ENCODE peak calls at places on chromosome 12, in seven cellular contexts. One of them, this sample, is unnamed. For H3K27me3, the result is how much of the 10 kb centered on the place peaks cover.

GRCh38 chr12:114823701-114824100 is 139.7 kb upstream of the TBX3 start:
- DNase-seq in fibroblast of lung: no peak
- DNase-seq in tibial nerve: no peak
- DNase-seq in spleen: no peak
- DNase-seq in RWPE2: no peak
- DNase-seq in body of pancreas: no peak
- DNase-seq in dorsolateral prefrontal cortex: no peak
- DNase-seq in this sample: no peak

GRCh38 chr12:114665411-114666181 is 18.4 kb downstream of the TBX3 start:
- DNase-seq in fibroblast of lung: no peak
- DNase-seq in tibial nerve: no peak
- DNase-seq in spleen: no peak
- DNase-seq in RWPE2: no peak
- DNase-seq in body of pancreas: no peak
- DNase-seq in dorsolateral prefrontal cortex: no peak
- DNase-seq in this sample: no peak

GRCh38 chr12:122851820-122852219 is 16.6 kb downstream of the HIP1R start:
- DNase-seq in fibroblast of lung: peak
- DNase-seq in tibial nerve: no peak
- DNase-seq in spleen: no peak
- DNase-seq in RWPE2: no peak
- DNase-seq in body of pancreas: peak
- DNase-seq in dorsolateral prefrontal cortex: no peak
- DNase-seq in this sample: peak

GRCh38 chr12:113054948-113055486 is 1.5 kb upstream of the DTX1 start:
- DNase-seq in fibroblast of lung: no peak
- DNase-seq in tibial nerve: no peak
- DNase-seq in spleen: no peak
- DNase-seq in RWPE2: no peak
- DNase-seq in body of pancreas: no peak
- DNase-seq in dorsolateral prefrontal cortex: no peak
- DNase-seq in this sample: no peak

GRCh38 chr12:76274699-76275098 is 73.5 kb downstream of the BBS10 start:
- DNase-seq in fibroblast of lung: no peak
- DNase-seq in tibial nerve: no peak
- DNase-seq in spleen: no peak
- DNase-seq in RWPE2: no peak
- DNase-seq in body of pancreas: no peak
- DNase-seq in dorsolateral prefrontal cortex: no peak
- DNase-seq in this sample: no peak

GRCh38 chr12:78494911-78495310 is 369.7 kb upstream of the SYT1 start:
- DNase-seq in fibroblast of lung: peak
- DNase-seq in tibial nerve: no peak
- DNase-seq in spleen: no peak
- DNase-seq in RWPE2: no peak
- DNase-seq in body of pancreas: no peak
- DNase-seq in dorsolateral prefrontal cortex: no peak
- DNase-seq in this sample: peak

GRCh38 chr12:113794774-113795173 is 171.4 kb downstream of the RBM19 start:
- DNase-seq in fibroblast of lung: no peak
- DNase-seq in tibial nerve: no peak
- DNase-seq in spleen: no peak
- DNase-seq in RWPE2: no peak
- DNase-seq in body of pancreas: no peak
- DNase-seq in dorsolateral prefrontal cortex: no peak
- DNase-seq in this sample: no peak

GRCh38 chr12:106918746-106919145 is 37.0 kb upstream of the TMEM263 start:
- DNase-seq in fibroblast of lung: peak
- DNase-seq in tibial nerve: no peak
- DNase-seq in spleen: no peak
- DNase-seq in RWPE2: no peak
- DNase-seq in body of pancreas: no peak
- DNase-seq in dorsolateral prefrontal cortex: no peak
- DNase-seq in this sample: peak

GRCh38 chr12:124804011-124804621 is 59.5 kb downstream of the SCARB1 start:
- DNase-seq in fibroblast of lung: peak
- DNase-seq in tibial nerve: peak
- DNase-seq in spleen: no peak
- DNase-seq in RWPE2: no peak
- DNase-seq in body of pancreas: peak
- DNase-seq in dorsolateral prefrontal cortex: peak
- DNase-seq in this sample: no peak

GRCh38 chr12:131132118-131132892 is 178.6 kb downstream of the ADGRD1 start:
- DNase-seq in fibroblast of lung: peak
- DNase-seq in tibial nerve: peak
- DNase-seq in spleen: peak
- DNase-seq in RWPE2: no peak
- DNase-seq in body of pancreas: peak
- DNase-seq in dorsolateral prefrontal cortex: peak
- DNase-seq in this sample: peak

GRCh38 chr12:121536929-121537813 is 43.7 kb downstream of the KDM2B start:
- DNase-seq in fibroblast of lung: peak
- DNase-seq in tibial nerve: peak
- DNase-seq in spleen: peak
- DNase-seq in RWPE2: no peak
- DNase-seq in body of pancreas: peak
- DNase-seq in dorsolateral prefrontal cortex: peak
- DNase-seq in this sample: no peak

GRCh38 chr12:110180591-110181005 is 56.4 kb downstream of the IFT81 start:
- DNase-seq in fibroblast of lung: peak
- DNase-seq in tibial nerve: no peak
- DNase-seq in spleen: no peak
- DNase-seq in RWPE2: no peak
- DNase-seq in body of pancreas: no peak
- DNase-seq in dorsolateral prefrontal cortex: no peak
- DNase-seq in this sample: no peak

GRCh38 chr12:66008985-66009384 is 121.6 kb downstream of the LLPH start:
- DNase-seq in fibroblast of lung: no peak
- DNase-seq in tibial nerve: no peak
- DNase-seq in spleen: no peak
- DNase-seq in RWPE2: no peak
- DNase-seq in body of pancreas: no peak
- DNase-seq in dorsolateral prefrontal cortex: no peak
- DNase-seq in this sample: no peak

GRCh38 chr12:48156648-48157015 is 683 bp downstream of the ASB8 start:
- DNase-seq in fibroblast of lung: no peak
- DNase-seq in tibial nerve: no peak
- DNase-seq in spleen: no peak
- DNase-seq in RWPE2: no peak
- DNase-seq in body of pancreas: no peak
- DNase-seq in dorsolateral prefrontal cortex: no peak
- DNase-seq in this sample: no peak

GRCh38 chr12:57519758-57520007 is 631 bp downstream of the DDIT3 start:
- DNase-seq in fibroblast of lung: no peak
- DNase-seq in tibial nerve: no peak
- DNase-seq in spleen: no peak
- DNase-seq in RWPE2: no peak
- DNase-seq in body of pancreas: no peak
- DNase-seq in dorsolateral prefrontal cortex: no peak
- DNase-seq in this sample: no peak

GRCh38 chr12:52278931-52279682 is 4.7 kb downstream of the KRT86 start:
- DNase-seq in fibroblast of lung: peak
- DNase-seq in tibial nerve: peak
- DNase-seq in spleen: peak
- DNase-seq in RWPE2: no peak
- DNase-seq in body of pancreas: peak
- DNase-seq in dorsolateral prefrontal cortex: peak
- DNase-seq in this sample: peak

GRCh38 chr12:54019924-54020586 is 8.2 kb upstream of the HOXC6 start:
- DNase-seq in fibroblast of lung: no peak
- DNase-seq in tibial nerve: no peak
- DNase-seq in spleen: no peak
- DNase-seq in RWPE2: no peak
- DNase-seq in body of pancreas: no peak
- DNase-seq in dorsolateral prefrontal cortex: no peak
- DNase-seq in this sample: no peak

GRCh38 chr12:50597200-50598195 is 92.7 kb downstream of the DIP2B start:
- DNase-seq in fibroblast of lung: peak
- DNase-seq in tibial nerve: no peak
- DNase-seq in spleen: no peak
- DNase-seq in RWPE2: no peak
- DNase-seq in body of pancreas: no peak
- DNase-seq in dorsolateral prefrontal cortex: peak
- DNase-seq in this sample: peak

GRCh38 chr12:7502612-7503011 is 965 bp downstream of the CD163 start:
- DNase-seq in fibroblast of lung: no peak
- DNase-seq in tibial nerve: no peak
- DNase-seq in spleen: no peak
- DNase-seq in RWPE2: no peak
- DNase-seq in body of pancreas: no peak
- DNase-seq in dorsolateral prefrontal cortex: no peak
- DNase-seq in this sample: no peak

GRCh38 chr12:71941174-71941573 is 2.5 kb downstream of the TPH2 start:
- DNase-seq in fibroblast of lung: no peak
- DNase-seq in tibial nerve: no peak
- DNase-seq in spleen: no peak
- DNase-seq in RWPE2: no peak
- DNase-seq in body of pancreas: no peak
- DNase-seq in dorsolateral prefrontal cortex: no peak
- DNase-seq in this sample: no peak

GRCh38 chr12:114670257-114670955 is 13.6 kb downstream of the TBX3 start:
- DNase-seq in fibroblast of lung: peak
- DNase-seq in tibial nerve: no peak
- DNase-seq in spleen: no peak
- DNase-seq in RWPE2: no peak
- DNase-seq in body of pancreas: no peak
- DNase-seq in dorsolateral prefrontal cortex: no peak
- DNase-seq in this sample: no peak

GRCh38 chr12:19970116-19970515 is 398.2 kb upstream of the PDE3A start:
- DNase-seq in fibroblast of lung: peak
- DNase-seq in tibial nerve: no peak
- DNase-seq in spleen: no peak
- DNase-seq in RWPE2: no peak
- DNase-seq in body of pancreas: no peak
- DNase-seq in dorsolateral prefrontal cortex: no peak
- DNase-seq in this sample: peak

GRCh38 chr12:18141583-18141982 is 51.6 kb upstream of the RERGL start:
- DNase-seq in fibroblast of lung: peak
- DNase-seq in tibial nerve: no peak
- DNase-seq in spleen: no peak
- DNase-seq in RWPE2: no peak
- DNase-seq in body of pancreas: no peak
- DNase-seq in dorsolateral prefrontal cortex: no peak
- DNase-seq in this sample: peak

GRCh38 chr12:46401703-46402102 is 29.1 kb upstream of the SLC38A2 start:
- DNase-seq in fibroblast of lung: peak
- DNase-seq in tibial nerve: no peak
- DNase-seq in spleen: no peak
- DNase-seq in RWPE2: no peak
- DNase-seq in body of pancreas: peak
- DNase-seq in dorsolateral prefrontal cortex: no peak
- DNase-seq in this sample: peak

GRCh38 chr12:57839996-57840395 is 6.5 kb downstream of the CTDSP2 start:
- DNase-seq in fibroblast of lung: no peak
- DNase-seq in tibial nerve: no peak
- DNase-seq in spleen: no peak
- DNase-seq in RWPE2: no peak
- DNase-seq in body of pancreas: peak
- DNase-seq in dorsolateral prefrontal cortex: no peak
- DNase-seq in this sample: no peak

GRCh38 chr12:12004524-12004923 is 66.2 kb upstream of the BCL2L14 start:
- DNase-seq in fibroblast of lung: no peak
- DNase-seq in tibial nerve: no peak
- DNase-seq in spleen: no peak
- DNase-seq in RWPE2: no peak
- DNase-seq in body of pancreas: no peak
- DNase-seq in dorsolateral prefrontal cortex: no peak
- DNase-seq in this sample: no peak

GRCh38 chr12:52601671-52602070 is 408 bp upstream of the KRT72 start:
- DNase-seq in fibroblast of lung: no peak
- DNase-seq in tibial nerve: no peak
- DNase-seq in spleen: no peak
- DNase-seq in RWPE2: no peak
- DNase-seq in body of pancreas: no peak
- DNase-seq in dorsolateral prefrontal cortex: no peak
- DNase-seq in this sample: no peak

GRCh38 chr12:27965411-27965810 is 7.1 kb downstream of the PTHLH start:
- DNase-seq in fibroblast of lung: no peak
- DNase-seq in tibial nerve: no peak
- DNase-seq in spleen: no peak
- DNase-seq in RWPE2: no peak
- DNase-seq in body of pancreas: no peak
- DNase-seq in dorsolateral prefrontal cortex: no peak
- DNase-seq in this sample: no peak
- TF ChIP-seq CTCF in fibroblast of lung: no peak
- TF ChIP-seq CTCF in tibial nerve: no peak
- TF ChIP-seq CTCF in spleen: no peak
- TF ChIP-seq CTCF in RWPE2: no peak
- TF ChIP-seq CTCF in body of pancreas: no peak
- TF ChIP-seq CTCF in dorsolateral prefrontal cortex: no peak
- TF ChIP-seq CTCF in this sample: no peak

DNA sequence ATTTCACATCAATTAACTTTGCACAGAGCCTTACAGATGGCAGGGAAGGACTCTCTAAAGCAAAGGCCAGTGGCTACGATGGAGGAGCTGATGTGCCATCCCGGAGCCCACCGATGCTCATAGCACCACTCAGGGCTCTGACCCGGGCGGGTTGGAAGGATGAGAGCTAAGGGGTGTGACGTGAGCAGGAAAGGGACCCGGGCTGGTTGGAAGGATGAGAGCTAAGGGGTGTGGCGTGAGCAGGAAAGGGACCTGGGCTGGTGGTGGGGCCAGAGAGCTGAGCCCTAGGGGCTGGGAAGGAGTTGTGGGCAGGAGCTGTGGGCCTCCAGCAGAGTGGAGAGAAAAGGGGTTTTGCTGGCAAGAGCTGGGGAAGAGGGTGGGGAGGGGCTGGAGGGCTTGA is 3.8 kb upstream of the FBRSL1 start:
- DNase-seq in fibroblast of lung: no peak
- DNase-seq in tibial nerve: no peak
- DNase-seq in spleen: no peak
- DNase-seq in RWPE2: no peak
- DNase-seq in body of pancreas: no peak
- DNase-seq in dorsolateral prefrontal cortex: no peak
- DNase-seq in this sample: no peak
- H3K27me3 ChIP-seq in fibroblast of lung: under half
- H3K27me3 ChIP-seq in tibial nerve: under half
- H3K27me3 ChIP-seq in spleen: under half
- H3K27me3 ChIP-seq in RWPE2: under half
- H3K27me3 ChIP-seq in body of pancreas: under half
- H3K27me3 ChIP-seq in dorsolateral prefrontal cortex: under half
- H3K27me3 ChIP-seq in this sample: under half

DNA sequence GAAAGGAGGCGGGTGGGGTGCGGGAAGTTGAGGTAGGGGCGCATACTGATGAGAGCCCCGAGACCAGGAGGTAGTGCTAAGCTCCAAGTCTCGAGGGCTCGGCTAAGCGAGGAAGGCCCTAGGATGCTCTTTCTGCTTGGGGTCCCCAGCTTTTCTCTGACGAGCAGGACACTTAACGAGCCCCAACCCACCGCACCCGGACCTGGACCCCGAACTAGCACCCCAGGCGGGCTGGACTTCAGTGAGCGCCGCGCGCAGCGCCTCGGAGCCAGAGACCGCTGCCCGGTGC is 4.7 kb upstream of the C1QL4 start:
- DNase-seq in fibroblast of lung: no peak
- DNase-seq in tibial nerve: no peak
- DNase-seq in spleen: no peak
- DNase-seq in RWPE2: peak
- DNase-seq in body of pancreas: no peak
- DNase-seq in dorsolateral prefrontal cortex: no peak
- DNase-seq in this sample: no peak
- H3K4me3 ChIP-seq in fibroblast of lung: no peak
- H3K4me3 ChIP-seq in tibial nerve: peak
- H3K4me3 ChIP-seq in spleen: peak
- H3K4me3 ChIP-seq in RWPE2: no peak
- H3K4me3 ChIP-seq in body of pancreas: no peak
- H3K4me3 ChIP-seq in dorsolateral prefrontal cortex: peak
- H3K4me3 ChIP-seq in this sample: no peak

GRCh38 chr12:132133952-132134652 is 10.0 kb downstream of the DDX51 start:
- DNase-seq in fibroblast of lung: no peak
- DNase-seq in tibial nerve: no peak
- DNase-seq in spleen: peak
- DNase-seq in RWPE2: no peak
- DNase-seq in body of pancreas: no peak
- DNase-seq in dorsolateral prefrontal cortex: no peak
- DNase-seq in this sample: no peak
- TF ChIP-seq CTCF in fibroblast of lung: no peak
- TF ChIP-seq CTCF in tibial nerve: no peak
- TF ChIP-seq CTCF in spleen: no peak
- TF ChIP-seq CTCF in RWPE2: no peak
- TF ChIP-seq CTCF in body of pancreas: no peak
- TF ChIP-seq CTCF in dorsolateral prefrontal cortex: no peak
- TF ChIP-seq CTCF in this sample: no peak